ENCODE peak calls at places on chromosomes 2 and 18, in five cellular contexts. Y, Q, H, S and E are unnamed samples.

GRCh38 chr2:127906206-127906926 is 20.6 kb upstream of the AMMECR1L start:
- DNase-seq in Q (peak; percentile 57), H (no peak), S (no peak), Y (peak; percentile 40), E (peak; percentile 55)

GRCh38 chr2:187890690-187891089 is 336.5 kb upstream of the TFPI start:
- DNase-seq in H (no peak), Q (no peak), S (no peak), Y (no peak), E (peak; percentile 59)

GRCh38 chr18:25795178-25795577 is 295.2 kb downstream of the SS18 start:
- DNase-seq in S (no peak), Y (no peak), Q (no peak), H (no peak), E (no peak)

GRCh38 chr2:33136570-33136969 is 189.8 kb downstream of the LTBP1 start:
- DNase-seq in Y (no peak), H (peak; percentile 1), S (no peak), Q (no peak), E (no peak)

GRCh38 chr2:190649035-190649797 is at the start of gene NAB1:
- DNase-seq in S (peak; percentile 15), H (no peak), Y (no peak), Q (peak; percentile 77), E (peak; percentile 72)

GRCh38 chr18:63603772-63604171 is 16.6 kb downstream of the SERPINB13 start:
- DNase-seq in Q (no peak), S (no peak), H (peak; percentile 42), Y (no peak), E (no peak)

GRCh38 chr2:44884231-44884630 is 57.3 kb upstream of the SIX3 start:
- DNase-seq in H (no peak), Q (no peak), Y (no peak), S (no peak), E (no peak)

GRCh38 chr2:226701052-226701451 is 98.6 kb downstream of the IRS1 start:
- DNase-seq in Y (no peak), S (no peak), H (no peak), Q (no peak), E (no peak)

GRCh38 chr2:206856474-206856873 is 82.8 kb upstream of the CPO start:
- DNase-seq in S (no peak), H (no peak), Q (no peak), Y (no peak), E (no peak)

GRCh38 chr2:232352511-232353091 is 25.9 kb upstream of the ALPP start:
- DNase-seq in H (no peak), Q (no peak), S (no peak), Y (no peak), E (no peak)

GRCh38 chr2:229220254-229220653 is 50.8 kb downstream of the PID1 start:
- DNase-seq in Y (no peak), Q (no peak), H (no peak), S (no peak), E (no peak)

GRCh38 chr2:17757321-17757720 is 3.4 kb downstream of the GEN1 start:
- DNase-seq in H (no peak), Q (no peak), Y (no peak), S (peak; percentile 89), E (no peak)

GRCh38 chr18:58135170-58135569 is 91.1 kb downstream of the NEDD4L start:
- DNase-seq in H (peak; percentile 52), S (peak; percentile 32), Q (no peak), Y (no peak), E (no peak)

GRCh38 chr2:239544846-239545465 is 144.1 kb upstream of the HDAC4 start:
- DNase-seq in S (no peak), Y (no peak), Q (no peak), H (no peak), E (no peak)

GRCh38 chr2:221283896-221284295 is 288.2 kb downstream of the EPHA4 start:
- DNase-seq in H (no peak), Y (no peak), S (no peak), Q (no peak), E (no peak)

GRCh38 chr2:234974501-234975385 is 22.9 kb downstream of the SH3BP4 start:
- DNase-seq in H (no peak), S (no peak), Q (no peak), Y (no peak), E (no peak)

GRCh38 chr2:1659951-1660565 is 84.3 kb downstream of the PXDN start:
- DNase-seq in H (no peak), Y (no peak), S (no peak), Q (no peak), E (no peak)

GRCh38 chr18:64275593-64276309 is 126.9 kb upstream of the LINC00305 start:
- DNase-seq in Y (no peak), Q (no peak), S (no peak), H (no peak), E (no peak)

GRCh38 chr2:205904873-205905272 is 181.1 kb downstream of the INO80D start:
- DNase-seq in S (no peak), Q (no peak), H (no peak), Y (no peak), E (no peak)

GRCh38 chr2:101406867-101407266 is 19.6 kb upstream of the CREG2 start:
- DNase-seq in Q (no peak), S (no peak), Y (no peak), H (no peak), E (no peak)

GRCh38 chr2:196677404-196677803 is 37.9 kb downstream of the CCDC150 start:
- DNase-seq in Q (no peak), Y (no peak), S (no peak), H (no peak), E (no peak)

GRCh38 chr2:168734199-168734746 is 68.2 kb upstream of the NOSTRIN start:
- DNase-seq in Y (no peak), H (no peak), Q (no peak), S (no peak), E (no peak)

GRCh38 chr2:134917958-134918517 is 584 bp upstream of the CCNT2 start:
- DNase-seq in Y (no peak), Q (no peak), S (no peak), H (peak; percentile 80), E (no peak)

GRCh38 chr18:32042337-32042736 is 23.7 kb downstream of the RNF125 start:
- DNase-seq in S (no peak), Q (no peak), H (no peak), Y (no peak), E (no peak)

GRCh38 chr2:133986881-133987793 is 266.7 kb upstream of the MGAT5 start:
- DNase-seq in S (no peak), H (no peak), Q (no peak), Y (no peak), E (no peak)

GRCh38 chr2:226802573-226802972 is 3.0 kb upstream of the IRS1 start:
- DNase-seq in Y (peak; percentile 48), S (peak; percentile 86), Q (no peak), H (no peak), E (peak; percentile 79)

GRCh38 chr2:950627-950992 is at the start of gene SNTG2:
- DNase-seq in S (no peak), Y (peak; percentile 85), H (no peak), Q (peak; percentile 86), E (peak; percentile 62)

GRCh38 chr2:3729786-3730185 is 26.4 kb downstream of the DCDC2C start:
- DNase-seq in Y (no peak), H (no peak), Q (no peak), S (no peak), E (no peak)

GRCh38 chr2:176118606-176119370 is 2.2 kb downstream of the HOXD10 start:
- DNase-seq in H (no peak), Q (peak; percentile 69), Y (peak; percentile 60), S (peak; percentile 54), E (peak; percentile 94)

GRCh38 chr18:11909597-11910026 is 1.5 kb upstream of the MPPE1 start:
- DNase-seq in Q (no peak), S (peak; percentile 26), Y (no peak), H (no peak), E (no peak)

GRCh38 chr2:43605079-43605655 is 9.3 kb upstream of the THADA start:
- DNase-seq in S (peak; percentile 61), H (no peak), Q (no peak), Y (peak; percentile 51), E (peak; percentile 77)

DNA sequence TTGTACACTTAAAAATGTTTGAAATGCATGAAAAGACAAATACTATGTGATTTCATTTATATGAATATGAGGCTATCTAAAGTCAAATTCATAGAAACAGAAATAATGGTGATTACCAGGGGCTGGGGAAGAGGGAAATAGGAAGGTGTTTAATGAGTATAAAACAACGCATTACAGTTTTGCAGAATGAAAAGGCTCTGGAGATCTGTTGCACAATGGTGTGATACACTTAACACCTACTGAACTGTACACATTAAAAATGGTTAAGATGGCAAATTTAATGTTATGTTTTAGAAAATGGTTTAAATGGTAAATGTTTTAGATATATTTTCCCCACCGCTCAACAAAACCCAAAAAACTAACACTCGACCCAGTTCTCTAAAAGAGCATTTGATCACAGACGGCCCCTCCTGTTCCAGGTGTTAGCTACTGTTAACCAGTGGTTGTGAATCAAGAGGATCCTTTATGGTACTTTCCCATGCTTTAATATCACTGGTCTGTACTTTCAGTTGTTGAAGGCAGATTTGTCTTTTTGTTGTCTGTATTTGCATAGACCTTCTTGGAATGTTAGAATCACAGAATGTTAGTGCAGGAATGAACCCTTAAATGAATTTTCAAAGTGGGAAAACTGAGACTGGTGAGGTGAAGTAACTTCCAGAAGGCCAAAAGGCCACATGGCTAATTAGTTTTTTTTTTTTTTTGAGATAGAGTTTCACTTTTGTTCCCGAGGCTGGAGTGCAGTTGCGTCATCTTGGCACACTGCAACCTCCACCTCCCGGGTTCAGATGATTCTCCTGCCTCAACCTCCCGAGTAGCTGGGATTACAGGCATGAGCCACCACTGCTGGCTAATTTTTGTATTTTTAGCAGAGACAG is 10.2 kb downstream of the RAB10 start:
- DNase-seq in Q (no peak), S (peak; percentile 54), H (no peak), Y (no peak), E (peak; percentile 52)
- H4K20me1 ChIP-seq in Q (peaks cover 10% of the 10 kb centered on the region), S (peaks cover 76% of the 10 kb centered on the region), H (no peaks in the 10 kb centered on the region), Y (peaks cover 19% of the 10 kb centered on the region), E (peaks cover 73% of the 10 kb centered on the region)

GRCh38 chr2:64601027-64601767 is 52.5 kb downstream of the SERTAD2 start:
- DNase-seq in H (no peak), Q (no peak), Y (no peak), S (no peak), E (no peak)
- H3K4me2 ChIP-seq in H (no peak overlapping the region), Q (no peak overlapping the region), Y (no peak overlapping the region), S (peak overlapping the region; percentile 22), E (no peak overlapping the region)

DNA sequence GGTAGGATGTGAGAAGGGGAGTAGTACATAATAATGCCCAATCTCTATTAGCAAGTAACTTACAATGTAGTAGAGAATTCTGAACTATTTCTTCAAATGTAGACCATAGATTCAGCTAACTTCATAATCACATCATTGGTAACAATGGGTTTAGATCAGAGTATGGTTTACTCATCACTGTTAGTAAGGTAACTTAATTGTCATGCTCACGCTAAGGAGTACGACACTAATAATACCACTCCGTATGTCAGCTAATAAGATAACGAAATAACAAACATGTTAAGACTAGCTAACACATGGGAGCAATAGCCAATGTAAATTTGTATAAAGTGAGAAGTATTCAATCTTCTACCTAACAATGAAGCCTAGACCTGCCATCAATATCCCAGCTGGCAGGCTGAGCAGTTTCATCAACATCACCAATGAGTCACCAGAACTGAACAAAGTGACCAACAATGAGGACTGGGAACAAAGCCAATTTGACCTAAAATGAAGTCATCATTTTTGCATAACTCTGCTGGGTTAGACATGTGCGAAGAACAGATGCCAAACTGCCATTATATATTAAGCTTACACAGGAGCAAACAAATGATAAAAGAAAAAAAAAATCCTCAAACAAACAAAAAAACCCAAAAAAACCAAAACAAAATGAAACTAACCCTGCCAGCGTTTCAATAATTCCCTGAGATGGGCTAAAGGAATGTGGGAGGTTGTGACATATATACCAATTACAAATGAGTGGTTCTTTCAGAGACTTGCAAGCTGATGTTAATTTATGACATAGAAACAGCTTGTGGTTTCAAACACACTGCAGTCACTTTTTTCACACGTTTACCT is 56.6 kb upstream of the CCDC141 start:
- DNase-seq in Q (no peak), H (peak; percentile 56), S (peak; percentile 83), Y (no peak), E (no peak)
- TF ChIP-seq CREB1 in Q (no peak), H (no peak), S (peak; percentile 58), Y (no peak), E (no peak)

GRCh38 chr18:33673689-33674088 is 95.7 kb downstream of the ASXL3 start:
- DNase-seq in Q (no peak), Y (no peak), H (no peak), S (no peak), E (peak; percentile 82)
- H4K20me1 ChIP-seq in Q (no peaks in the 10 kb centered on the region), Y (no peaks in the 10 kb centered on the region), H (no peaks in the 10 kb centered on the region), S (no peaks in the 10 kb centered on the region), E (no peaks in the 10 kb centered on the region)